ENCODE peak calls at places on chromosomes 11 and 22, in four cellular contexts. Y, N, K and J are unnamed samples.

GRCh38 chr11:13924801-13925327 is 37.7 kb upstream of the SPON1 start:
- DNase-seq in N (no peak), K (no peak), Y (no peak), J (no peak)

GRCh38 chr11:76823481-76824028 is 37.2 kb upstream of the ACER3 start:
- DNase-seq in N (peak), Y (peak), K (peak), J (no peak)

GRCh38 chr11:127275771-127276170 is 275.2 kb upstream of the KIRREL3 start:
- DNase-seq in K (no peak), N (no peak), Y (no peak), J (no peak)

GRCh38 chr11:60973699-60974098 is 2.2 kb downstream of the CD6 start:
- DNase-seq in K (no peak), Y (no peak), N (no peak), J (no peak)

GRCh38 chr11:130721736-130722135 is 194.5 kb downstream of the SNX19 start:
- DNase-seq in Y (no peak), N (no peak), K (no peak), J (no peak)

GRCh38 chr11:57249384-57250319 is 12.6 kb upstream of the APLNR start:
- DNase-seq in Y (peak), N (peak), K (peak), J (no peak)

GRCh38 chr22:48675828-48676145 is 1151.9 kb downstream of the BRD1 start:
- DNase-seq in K (no peak), N (no peak), Y (no peak), J (no peak)

GRCh38 chr11:113234888-113235287 is 79.5 kb upstream of the TTC12 start:
- DNase-seq in K (no peak), Y (no peak), N (no peak), J (no peak)

GRCh38 chr11:84720706-84721402 is 906.3 kb downstream of the DLG2 start:
- DNase-seq in Y (no peak), K (no peak), N (no peak), J (no peak)

GRCh38 chr22:50315289-50316113 is 8.1 kb upstream of the PLXNB2 start:
- DNase-seq in K (no peak), N (no peak), Y (no peak), J (no peak)

GRCh38 chr11:129280027-129280811 is 88.1 kb upstream of the ARHGAP32 start:
- DNase-seq in N (no peak), Y (peak), K (no peak), J (no peak)

GRCh38 chr11:14506532-14506931 is 6.9 kb upstream of the COPB1 start:
- DNase-seq in N (no peak), Y (no peak), K (no peak), J (no peak)

GRCh38 chr11:118263694-118264567 is at the start of gene MPZL2:
- DNase-seq in K (no peak), N (no peak), Y (peak), J (no peak)

GRCh38 chr11:44725016-44725651 is 1.6 kb upstream of the TSPAN18 start:
- DNase-seq in K (no peak), N (no peak), Y (no peak), J (no peak)

GRCh38 chr11:69660001-69660500 is 15.1 kb downstream of the LTO1 start:
- DNase-seq in N (no peak), K (no peak), Y (no peak), J (no peak)

GRCh38 chr22:48319321-48320047 is 1508.2 kb downstream of the BRD1 start:
- DNase-seq in K (no peak), N (no peak), Y (no peak), J (no peak)

GRCh38 chr11:69950120-69950519 is 128.0 kb upstream of the ANO1 start:
- DNase-seq in K (peak), N (peak), Y (peak), J (no peak)

GRCh38 chr11:5596611-5597201 is at the start of gene TRIM6:
- DNase-seq in Y (no peak), N (peak), K (peak), J (no peak)

GRCh38 chr11:118734031-118734430 is 54.6 kb upstream of the TREH start:
- DNase-seq in Y (no peak), K (no peak), N (no peak), J (no peak)

GRCh38 chr22:24424001-24424900 is 3.1 kb upstream of the ADORA2A start:
- DNase-seq in Y (no peak), K (peak), N (no peak), J (no peak)

GRCh38 chr11:73538381-73538872 is 59.5 kb downstream of the FAM168A start:
- DNase-seq in K (no peak), N (no peak), Y (no peak), J (peak)

GRCh38 chr11:66055021-66055420 is 2.9 kb downstream of the SF3B2 start:
- DNase-seq in N (no peak), Y (no peak), K (no peak), J (no peak)

GRCh38 chr11:12376259-12376971 is 956 bp upstream of the PARVA start:
- DNase-seq in N (no peak), Y (no peak), K (no peak), J (no peak)

GRCh38 chr22:24434472-24435322 is 7.3 kb downstream of the ADORA2A start:
- DNase-seq in N (no peak), Y (no peak), K (no peak), J (peak)

GRCh38 chr11:35978891-35979290 is 35.0 kb downstream of the LDLRAD3 start:
- DNase-seq in K (no peak), Y (no peak), N (no peak), J (no peak)

GRCh38 chr22:41561335-41561734 is 525 bp downstream of the CSDC2 start:
- DNase-seq in N (no peak), K (no peak), Y (no peak), J (no peak)

GRCh38 chr11:14380947-14381555 is 22.1 kb upstream of the RRAS2 start:
- DNase-seq in K (no peak), Y (peak), N (peak), J (no peak)

GRCh38 chr11:47418454-47419259 is 7.6 kb downstream of the PSMC3 start:
- DNase-seq in Y (no peak), K (no peak), N (no peak), J (no peak)

GRCh38 chr11:115462004-115462541 is 42.1 kb downstream of the CADM1 start:
- DNase-seq in Y (no peak), K (no peak), N (no peak), J (no peak)

GRCh38 chr11:48099916-48100446 is 116.6 kb upstream of the OR4B1 start:
- DNase-seq in K (no peak), N (no peak), Y (no peak), J (no peak)

GRCh38 chr11:45091563-45092392 is 54.7 kb upstream of the PRDM11 start:
- DNase-seq in K (no peak), N (no peak), Y (no peak), J (no peak)

GRCh38 chr11:34263462-34264186 is 94.2 kb downstream of the ABTB2 start:
- DNase-seq in Y (peak), K (no peak), N (peak), J (no peak)

GRCh38 chr11:122126024-122126678 is 10.1 kb upstream of the BLID start:
- DNase-seq in Y (no peak), K (no peak), N (no peak), J (no peak)

GRCh38 chr11:102026975-102027374 is 20.3 kb upstream of the CFAP300 start:
- DNase-seq in N (no peak), K (no peak), Y (no peak), J (no peak)

DNA sequence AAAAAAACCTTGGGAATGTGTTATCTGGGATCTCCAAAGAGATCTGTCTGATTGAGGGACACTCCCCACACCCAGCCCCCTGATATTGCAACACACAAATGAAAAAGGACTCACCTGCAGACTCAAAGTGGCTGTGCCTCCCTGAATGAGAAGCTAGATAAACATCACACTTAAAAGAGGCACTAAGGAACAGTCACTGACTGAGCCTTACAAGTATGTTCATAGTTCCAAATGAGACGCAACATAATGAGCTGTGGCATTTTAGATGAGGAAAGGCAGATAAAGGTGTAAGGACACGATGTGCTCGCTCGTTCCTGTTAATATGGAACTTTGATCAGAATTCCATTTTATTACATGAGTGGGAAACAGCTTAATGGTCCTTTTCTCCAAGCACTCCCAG is 21.0 kb upstream of the CFAP300 start:
- DNase-seq in K (no peak), Y (no peak), N (no peak), J (no peak)
- TF ChIP-seq CHD4 in K (no peak), Y (no peak), N (no peak), J (no peak)

GRCh38 chr11:63532150-63532549 is 4.5 kb upstream of the PLAAT4 start:
- DNase-seq in N (no peak), Y (no peak), K (no peak), J (no peak)

GRCh38 chr11:63532799-63533475 is 3.7 kb upstream of the PLAAT4 start:
- DNase-seq in Y (no peak), K (no peak), N (no peak), J (no peak)

GRCh38 chr11:63534895-63535461 is 1.6 kb upstream of the PLAAT4 start:
- DNase-seq in Y (no peak), K (no peak), N (no peak), J (peak)

GRCh38 chr11:63535734-63536133 is 874 bp upstream of the PLAAT4 start:
- DNase-seq in N (no peak), K (no peak), Y (no peak), J (no peak)

GRCh38 chr11:63534076-63534475 is 2.5 kb upstream of the PLAAT4 start:
- DNase-seq in Y (no peak), K (no peak), N (no peak), J (no peak)
- TF ChIP-seq CHD4 in Y (no peak), K (no peak), N (no peak), J (no peak)

DNA sequence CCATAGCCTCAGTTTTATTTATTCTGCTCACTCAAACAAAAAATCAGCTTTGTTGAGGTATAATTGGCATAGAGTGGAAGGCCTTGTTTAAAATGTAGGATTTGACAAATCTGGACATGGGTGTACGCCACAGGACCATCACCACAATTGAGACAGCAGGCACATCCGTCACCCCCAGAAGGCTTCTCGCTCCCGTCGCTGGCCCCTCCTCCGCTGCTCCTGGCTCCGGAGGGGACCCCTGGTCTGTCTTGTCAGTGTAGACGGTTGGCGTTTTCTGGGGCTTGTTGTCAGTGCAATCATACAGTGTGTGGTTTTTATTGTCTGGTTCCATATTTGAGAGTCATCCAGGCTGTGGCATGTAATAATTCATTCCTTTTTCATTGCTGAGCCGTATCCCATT is 97.6 kb downstream of the KCNQ1 start:
- DNase-seq in N (no peak), Y (no peak), K (no peak), J (no peak)
- TF ChIP-seq CHD4 in N (no peak), Y (no peak), K (no peak), J (no peak)

GRCh38 chr11:79200398-79201070 is 240.3 kb downstream of the TENM4 start:
- DNase-seq in Y (no peak), N (no peak), K (no peak), J (no peak)
- TF ChIP-seq CHD4 in Y (no peak), N (no peak), K (no peak), J (no peak)

GRCh38 chr11:119992171-119993051 is 145.5 kb downstream of the TRIM29 start:
- DNase-seq in N (no peak), Y (no peak), K (no peak), J (no peak)
- TF ChIP-seq CHD4 in N (no peak), Y (no peak), K (no peak), J (no peak)

GRCh38 chr11:15987044-15987443 is 369.3 kb downstream of the SOX6 start:
- DNase-seq in Y (no peak), K (no peak), N (no peak), J (no peak)

GRCh38 chr11:15981292-15981691 is 375.1 kb downstream of the SOX6 start:
- DNase-seq in K (no peak), N (no peak), Y (no peak), J (no peak)

GRCh38 chr11:15985863-15986139 is 370.5 kb downstream of the SOX6 start:
- DNase-seq in Y (no peak), K (no peak), N (no peak), J (no peak)

GRCh38 chr11:15988693-15989231 is 367.6 kb downstream of the SOX6 start:
- DNase-seq in N (no peak), K (no peak), Y (no peak), J (no peak)

GRCh38 chr11:15985127-15985862 is 371.1 kb downstream of the SOX6 start:
- DNase-seq in Y (no peak), K (no peak), N (no peak), J (no peak)
- TF ChIP-seq CHD4 in Y (no peak), K (no peak), N (no peak), J (no peak)

GRCh38 chr11:6771926-6772898 is at the start of gene OR2AG2:
- DNase-seq in N (no peak), Y (no peak), K (no peak), J (peak)
- TF ChIP-seq CHD4 in N (no peak), Y (no peak), K (no peak), J (no peak)